ENCODE peak calls at places on chromosomes 7 and 10, in seven cellular contexts. D is prostate gland, W is body of pancreas, E is IMR-90, R is Peyer's patch, H is transverse colon, X is ovary. A is an unnamed sample. For H3K4me1, the result is how much of the 10 kb centered on the place peaks cover.

GRCh38 chr7:158556721-158557440 is 30.7 kb downstream of the PTPRN2 start:
- DNase-seq in D (no peak), W (no peak), E (no peak), R (no peak), H (no peak), X (no peak), A (no peak)

GRCh38 chr7:159370-160270 is 32.8 kb upstream of the FAM20C start:
- DNase-seq in D (no peak), W (no peak), E (no peak), R (no peak), H (no peak), X (no peak), A (no peak)

GRCh38 chr7:32501522-32501921 is 6.2 kb downstream of the AVL9 start:
- DNase-seq in D (no peak), W (no peak), E (peak), R (no peak), H (no peak), X (no peak), A (no peak)

GRCh38 chr10:118621304-118621942 is 26.0 kb upstream of the PRLHR start:
- DNase-seq in D (peak), W (no peak), E (no peak), R (no peak), H (no peak), X (no peak), A (no peak)

GRCh38 chr7:98278936-98279335 is 2.5 kb upstream of the BRI3 start:
- DNase-seq in D (no peak), W (no peak), E (no peak), R (no peak), H (no peak), X (no peak), A (no peak)

GRCh38 chr10:70985824-70986336 is 97.5 kb upstream of the PCBD1 start:
- DNase-seq in D (peak), W (no peak), E (no peak), R (no peak), H (peak), X (no peak), A (no peak)

GRCh38 chr10:121999301-121999700 is 10.3 kb downstream of the TACC2 start:
- DNase-seq in D (no peak), W (no peak), E (no peak), R (no peak), H (no peak), X (no peak), A (no peak)

GRCh38 chr10:62636825-62637248 is 167.7 kb upstream of the ADO start:
- DNase-seq in D (no peak), W (no peak), E (peak), R (no peak), H (no peak), X (no peak), A (no peak)

GRCh38 chr7:73719806-73720169 is 319 bp upstream of the STX1A start:
- DNase-seq in D (no peak), W (no peak), E (no peak), R (no peak), H (no peak), X (no peak), A (no peak)

GRCh38 chr7:139450851-139451250 is 32.6 kb downstream of the KLRG2 start:
- DNase-seq in D (no peak), W (no peak), E (no peak), R (no peak), H (no peak), X (no peak), A (no peak)

GRCh38 chr7:100965723-100966541 is 3.4 kb upstream of the MUC12 start:
- DNase-seq in D (peak), W (peak), E (no peak), R (peak), H (peak), X (peak), A (peak)

GRCh38 chr7:767941-768729 is 41.1 kb upstream of the PRKAR1B start:
- DNase-seq in D (no peak), W (no peak), E (peak), R (no peak), H (no peak), X (peak), A (peak)

GRCh38 chr10:121658611-121659010 is 60.4 kb upstream of the FGFR2 start:
- DNase-seq in D (no peak), W (no peak), E (no peak), R (no peak), H (no peak), X (no peak), A (no peak)

GRCh38 chr10:14782691-14783363 is 8.1 kb upstream of the FAM107B start:
- DNase-seq in D (no peak), W (no peak), E (no peak), R (no peak), H (peak), X (no peak), A (no peak)

GRCh38 chr10:100341953-100342626 is 4.9 kb upstream of the SCD start:
- DNase-seq in D (peak), W (peak), E (peak), R (peak), H (peak), X (peak), A (no peak)

GRCh38 chr7:151631149-151631967 is 111.7 kb upstream of the RHEB start:
- DNase-seq in D (peak), W (no peak), E (no peak), R (no peak), H (no peak), X (no peak), A (no peak)

GRCh38 chr10:68223535-68224165 is 8.3 kb downstream of the ATOH7 start:
- DNase-seq in D (no peak), W (no peak), E (no peak), R (no peak), H (peak), X (no peak), A (no peak)

GRCh38 chr7:14115706-14116105 is 126.2 kb upstream of the ETV1 start:
- DNase-seq in D (no peak), W (no peak), E (no peak), R (no peak), H (no peak), X (no peak), A (no peak)

GRCh38 chr10:71234970-71235681 is 22.8 kb downstream of the UNC5B start:
- DNase-seq in D (no peak), W (no peak), E (peak), R (no peak), H (no peak), X (no peak), A (no peak)

GRCh38 chr10:124063736-124064135 is 29.7 kb downstream of the CHST15 start:
- DNase-seq in D (peak), W (no peak), E (peak), R (peak), H (peak), X (peak), A (no peak)

GRCh38 chr7:45161138-45161537 is 3.5 kb downstream of the RAMP3 start:
- DNase-seq in D (no peak), W (no peak), E (no peak), R (no peak), H (no peak), X (no peak), A (no peak)

GRCh38 chr10:90175161-90175681 is 473.8 kb downstream of the KIF20B start:
- DNase-seq in D (no peak), W (no peak), E (no peak), R (no peak), H (no peak), X (no peak), A (no peak)

GRCh38 chr7:108002726-108003590 is at the start of gene LAMB1:
- DNase-seq in D (peak), W (peak), E (peak), R (no peak), H (peak), X (peak), A (no peak)

GRCh38 chr7:108007280-108007679 is 4.3 kb upstream of the LAMB1 start:
- DNase-seq in D (no peak), W (no peak), E (no peak), R (no peak), H (no peak), X (no peak), A (no peak)

GRCh38 chr7:108003591-108003935 is 602 bp upstream of the LAMB1 start:
- DNase-seq in D (no peak), W (no peak), E (no peak), R (no peak), H (no peak), X (no peak), A (no peak)

GRCh38 chr7:108001759-108002725 is 919 bp downstream of the LAMB1 start:
- DNase-seq in D (no peak), W (no peak), E (peak), R (no peak), H (peak), X (peak), A (no peak)

DNA sequence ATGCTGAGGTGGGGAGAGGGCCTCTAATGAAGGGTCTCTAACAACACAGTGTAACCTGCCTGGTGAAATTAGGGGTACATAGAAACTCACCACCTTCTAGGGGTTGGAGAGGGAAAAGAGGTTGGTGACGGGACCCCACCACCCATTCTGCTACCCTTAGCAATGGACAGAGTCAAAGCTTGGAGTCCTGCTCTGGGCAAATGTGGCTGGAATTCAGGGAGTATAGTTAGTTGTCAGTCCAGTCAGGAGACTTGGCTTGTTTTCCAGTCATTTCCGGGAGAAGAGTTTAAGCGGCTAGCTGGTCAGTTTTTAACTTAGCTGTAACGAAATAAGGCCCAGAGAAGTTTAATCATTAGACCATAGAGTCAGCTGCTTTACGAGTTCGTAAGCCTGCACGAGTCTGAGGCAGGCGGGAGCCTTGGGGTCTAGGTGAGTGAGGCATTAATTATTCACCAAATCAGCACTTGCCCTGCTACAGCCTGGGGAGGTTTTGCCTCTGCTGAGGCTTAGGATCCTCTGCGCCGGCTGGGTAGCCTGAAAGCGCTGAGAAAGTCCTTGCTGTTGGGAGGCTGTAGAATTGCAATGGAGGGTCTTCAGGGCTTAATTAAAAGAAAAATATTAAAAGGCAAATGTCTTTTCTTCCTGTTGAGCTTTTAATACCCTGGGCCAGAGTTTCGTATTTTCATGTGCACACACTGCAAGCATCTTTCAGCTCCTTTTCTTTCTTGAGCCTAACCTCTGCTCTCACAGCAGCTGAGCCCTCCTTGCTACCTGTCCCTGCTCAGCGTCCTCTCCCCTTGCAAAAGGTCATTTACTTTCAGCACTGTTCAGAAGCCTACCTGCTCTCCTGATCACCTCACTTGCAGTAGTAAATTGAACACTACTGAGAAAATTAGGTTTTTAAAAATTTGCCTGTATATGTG is 1.5 kb upstream of the LAMB1 start:
- DNase-seq in D (no peak), W (peak), E (peak), R (no peak), H (no peak), X (no peak), A (no peak)
- TF ChIP-seq POLR2A in D (no peak), W (peak), E (no peak), R (no peak), H (no peak), X (no peak), A (no peak)

DNA sequence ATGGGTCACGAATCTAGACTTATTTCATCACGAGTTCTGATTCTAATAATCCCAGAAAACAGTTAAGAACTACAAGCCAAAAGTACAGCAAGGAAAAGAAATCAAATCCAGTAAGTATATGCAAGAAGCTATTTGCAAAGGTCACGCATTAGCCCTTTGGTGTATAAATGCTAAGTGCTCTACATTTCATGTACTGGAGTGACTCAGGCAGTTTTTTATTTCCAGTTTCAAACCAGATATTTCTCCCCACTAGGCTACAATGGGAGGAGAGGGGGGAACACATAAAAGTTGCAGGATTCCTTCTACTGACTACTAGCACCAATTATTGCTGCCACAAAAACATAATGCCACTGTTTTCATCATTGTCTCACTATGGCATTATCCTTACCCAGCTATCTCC is 148.0 kb downstream of the NRCAM start:
- DNase-seq in D (no peak), W (no peak), E (no peak), R (no peak), H (no peak), X (no peak), A (no peak)
- H3K27ac ChIP-seq in D (no peak), W (no peak), E (no peak), R (no peak), H (no peak), X (no peak), A (no peak)

GRCh38 chr10:4652111-4653010 is 173.6 kb upstream of the AKR1E2 start:
- DNase-seq in D (no peak), W (no peak), E (no peak), R (no peak), H (no peak), X (no peak), A (no peak)

GRCh38 chr10:4650109-4650508 is 175.9 kb upstream of the AKR1E2 start:
- DNase-seq in D (no peak), W (no peak), E (peak), R (no peak), H (no peak), X (no peak), A (no peak)

GRCh38 chr10:4650572-4650971 is 175.4 kb upstream of the AKR1E2 start:
- DNase-seq in D (no peak), W (no peak), E (peak), R (no peak), H (no peak), X (no peak), A (no peak)

GRCh38 chr10:4653160-4653559 is 172.8 kb upstream of the AKR1E2 start:
- DNase-seq in D (no peak), W (no peak), E (no peak), R (no peak), H (no peak), X (no peak), A (no peak)

DNA sequence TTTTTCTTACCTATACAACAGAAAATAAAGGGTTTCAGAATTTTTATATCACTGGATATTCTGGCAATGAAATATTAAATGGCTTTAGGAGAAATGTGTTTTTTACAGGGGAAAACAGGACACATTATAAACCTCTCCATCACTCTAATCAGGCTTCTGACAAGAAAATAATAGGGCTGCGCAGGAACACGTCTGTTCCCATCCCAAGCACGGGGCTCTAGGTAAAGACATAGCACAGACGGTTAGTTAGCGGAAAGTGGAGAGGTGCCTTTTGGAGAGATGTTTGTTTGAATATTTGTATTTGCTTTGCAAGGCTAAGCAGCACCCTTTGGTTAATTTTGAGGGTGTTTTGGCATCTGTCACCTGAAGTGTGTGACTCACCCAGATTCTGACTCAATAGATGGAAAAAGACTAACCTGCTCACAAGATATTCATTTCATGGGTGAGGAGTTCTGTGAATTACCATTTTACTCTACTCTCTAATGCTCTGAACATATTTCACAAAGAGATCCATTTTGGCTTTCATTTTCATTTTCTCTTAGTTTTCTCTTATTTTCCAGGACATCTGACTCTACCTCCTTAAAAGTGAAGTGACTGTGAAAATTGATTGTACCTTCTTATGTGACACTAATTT is 174.5 kb upstream of the AKR1E2 start:
- DNase-seq in D (no peak), W (no peak), E (no peak), R (no peak), H (no peak), X (no peak), A (no peak)
- H3K4me1 ChIP-seq in D (under half), W (under half), E (under half), R (under half), H (under half), X (under half), A (under half)

GRCh38 chr7:143382791-143383641 is 1.9 kb downstream of the ZYX start:
- DNase-seq in D (no peak), W (no peak), E (no peak), R (no peak), H (no peak), X (no peak), A (no peak)
- TF ChIP-seq POLR2A in D (no peak), W (no peak), E (peak), R (no peak), H (no peak), X (no peak), A (no peak)